ENCODE peak calls at places on chromosomes 11 and 22, in ten cellular contexts. D, B, N, P, K, X, Z, C, L and Y are unnamed samples.

GRCh38 chr11:733072-733471 is 14.2 kb upstream of the TALDO1 start:
- DNase-seq in B (no peak), L (no peak), C (no peak), N (no peak), K (no peak), Z (no peak), D (no peak), P (no peak), X (no peak), Y (no peak)

GRCh38 chr11:64558869-64559268 is 32.2 kb upstream of the SLC22A12 start:
- DNase-seq in X (no peak), P (no peak), D (no peak), N (no peak), C (no peak), Z (no peak), L (no peak), K (no peak), B (no peak), Y (no peak)

GRCh38 chr11:32706985-32707736 is 87.3 kb downstream of the CCDC73 start:
- DNase-seq in C (no peak), N (peak), K (no peak), P (no peak), D (peak), Z (no peak), X (no peak), B (peak), L (peak), Y (no peak)

GRCh38 chr11:74388678-74389327 is 9.4 kb downstream of the PGM2L1 start:
- DNase-seq in B (no peak), Z (peak), X (no peak), P (no peak), C (no peak), N (no peak), K (no peak), D (peak), L (no peak), Y (peak)

GRCh38 chr11:81203876-81204275 is 1529.8 kb downstream of the FAM181B start:
- DNase-seq in B (no peak), N (peak), K (no peak), Z (no peak), P (no peak), D (no peak), C (no peak), L (no peak), X (no peak), Y (no peak)

GRCh38 chr11:102269927-102270326 is 47.4 kb upstream of the BIRC3 start:
- DNase-seq in Z (no peak), P (no peak), B (no peak), C (no peak), N (no peak), K (no peak), X (no peak), L (no peak), D (no peak), Y (no peak)

GRCh38 chr22:40401532-40401931 is 31.1 kb downstream of the SGSM3 start:
- DNase-seq in K (no peak), B (no peak), X (peak), N (no peak), Z (no peak), L (no peak), C (no peak), P (no peak), D (no peak), Y (peak)

GRCh38 chr22:24550028-24550901 is 4.7 kb downstream of the GUCD1 start:
- DNase-seq in Z (no peak), X (no peak), D (no peak), B (no peak), K (no peak), N (no peak), L (no peak), C (no peak), P (peak), Y (no peak)

GRCh38 chr11:73157141-73158010 is 15.3 kb upstream of the FCHSD2 start:
- DNase-seq in P (peak), N (no peak), K (peak), C (no peak), B (peak), D (peak), L (no peak), X (peak), Z (no peak), Y (no peak)

GRCh38 chr11:125974284-125974683 is 28.4 kb downstream of the VSIG10L2 start:
- DNase-seq in C (no peak), B (no peak), X (no peak), N (no peak), K (no peak), Z (no peak), P (no peak), D (no peak), L (no peak), Y (no peak)

GRCh38 chr11:21988477-21988876 is 204.4 kb upstream of the ANO5 start:
- DNase-seq in Z (peak), X (no peak), B (no peak), P (no peak), D (peak), K (no peak), C (no peak), L (no peak), N (no peak), Y (no peak)

GRCh38 chr11:64060861-64061444 is 25.2 kb downstream of the FLRT1 start:
- DNase-seq in Z (peak), N (no peak), X (peak), C (peak), B (no peak), L (no peak), K (peak), P (peak), D (peak), Y (peak)

GRCh38 chr22:18078329-18079041 is 695 bp downstream of the PEX26 start:
- DNase-seq in D (peak), P (no peak), C (no peak), X (peak), K (no peak), L (no peak), B (no peak), Z (no peak), N (no peak), Y (peak)

GRCh38 chr22:38923463-38924196 is 33.8 kb upstream of the APOBEC3A start:
- DNase-seq in C (peak), L (peak), X (peak), P (peak), N (peak), D (peak), K (peak), Z (peak), B (peak), Y (no peak)

GRCh38 chr22:24727218-24727851 is 47.2 kb downstream of the PIWIL3 start:
- DNase-seq in P (no peak), B (peak), N (peak), L (peak), K (no peak), D (peak), C (no peak), Z (no peak), X (no peak), Y (no peak)

GRCh38 chr11:54985731-54986130 is 276.2 kb upstream of the TRIM48 start:
- DNase-seq in D (no peak), N (no peak), B (no peak), Z (no peak), P (no peak), K (no peak), C (no peak), L (no peak), X (no peak), Y (no peak)

GRCh38 chr11:67507242-67507890 is 596 bp downstream of the CDK2AP2 start:
- DNase-seq in C (no peak), L (no peak), Z (no peak), B (peak), D (no peak), P (peak), K (no peak), X (peak), N (peak), Y (no peak)

GRCh38 chr11:1876361-1877063 is 15.2 kb downstream of the PRR33 start:
- DNase-seq in L (peak), B (no peak), D (peak), C (no peak), N (no peak), X (peak), Z (peak), K (no peak), P (peak), Y (no peak)

GRCh38 chr22:40616578-40616977 is 19.9 kb downstream of the MRTFA start:
- DNase-seq in K (no peak), D (no peak), Z (no peak), P (no peak), L (no peak), C (no peak), B (no peak), X (no peak), N (no peak), Y (no peak)

GRCh38 chr11:12165237-12165875 is 55.0 kb downstream of the MICAL2 start:
- DNase-seq in X (no peak), L (no peak), D (no peak), K (no peak), Z (no peak), N (no peak), B (no peak), P (no peak), C (no peak), Y (no peak)

GRCh38 chr11:103863497-103863896 is 172.9 kb upstream of the DDI1 start:
- DNase-seq in D (no peak), N (peak), K (no peak), B (peak), C (no peak), Z (no peak), L (peak), P (no peak), X (no peak), Y (no peak)

GRCh38 chr11:68673291-68673930 is 10.9 kb upstream of the GAL start:
- DNase-seq in L (no peak), B (no peak), Z (no peak), X (no peak), C (no peak), P (no peak), D (peak), N (no peak), K (no peak), Y (no peak)

GRCh38 chr22:20173720-20174119 is 22.9 kb upstream of the CCDC188 start:
- DNase-seq in N (no peak), B (no peak), X (no peak), C (no peak), P (no peak), L (no peak), Z (no peak), K (no peak), D (no peak), Y (no peak)

GRCh38 chr11:90133560-90134145 is 810 bp upstream of the NAALAD2 start:
- DNase-seq in B (no peak), L (no peak), Z (no peak), P (no peak), N (no peak), K (no peak), D (no peak), C (no peak), X (no peak), Y (no peak)

GRCh38 chr11:110200241-110200640 is 96.2 kb downstream of the RDX start:
- DNase-seq in X (no peak), K (no peak), C (no peak), N (peak), P (no peak), B (no peak), Z (no peak), L (no peak), D (peak), Y (no peak)

GRCh38 chr11:71566081-71566620 is 788 bp downstream of the KRTAP5-10 start:
- DNase-seq in X (no peak), K (no peak), C (no peak), B (no peak), L (no peak), D (no peak), P (no peak), N (no peak), Z (no peak), Y (no peak)

GRCh38 chr11:2779981-2780849 is 80.4 kb upstream of the KCNQ1OT1 start:
- DNase-seq in P (peak), X (peak), K (no peak), C (no peak), B (no peak), D (no peak), Z (no peak), N (no peak), L (no peak), Y (no peak)

GRCh38 chr11:133049244-133050019 is 482.9 kb downstream of the OPCML start:
- DNase-seq in L (no peak), C (no peak), D (no peak), N (no peak), K (no peak), P (no peak), Z (no peak), B (no peak), X (no peak), Y (no peak)

GRCh38 chr22:31056986-31057599 is 24.0 kb upstream of the SMTN start:
- DNase-seq in L (no peak), P (no peak), N (no peak), Z (no peak), D (peak), C (no peak), K (no peak), B (no peak), X (no peak), Y (no peak)

GRCh38 chr11:119166368-119167076 is 2.0 kb upstream of the NLRX1 start:
- DNase-seq in N (peak), K (no peak), L (no peak), Z (no peak), B (no peak), D (peak), C (no peak), P (no peak), X (no peak), Y (no peak)

GRCh38 chr11:47348859-47349258 is 3.6 kb downstream of the MYBPC3 start:
- DNase-seq in C (no peak), N (no peak), P (no peak), Z (peak), D (peak), X (no peak), B (no peak), K (no peak), L (no peak), Y (no peak)

GRCh38 chr11:121886005-121886739 is 229.8 kb downstream of the BLID start:
- DNase-seq in Z (no peak), K (peak), C (no peak), N (no peak), B (no peak), L (no peak), P (peak), X (no peak), D (peak), Y (no peak)